ENCODE peak calls at places on chromosomes 16 and 17, in nine cellular contexts. K, T, P, I, S, E, B, W and R are unnamed samples.

GRCh38 chr16:3171181-3171854 is 16.7 kb upstream of the OR1F1 start:
- DNase-seq in W (no peak), P (peak; percentile 66), T (no peak), B (no peak), E (no peak), K (no peak), S (no peak), I (no peak), R (no peak)

GRCh38 chr17:14299261-14300093 is 1.4 kb upstream of the HS3ST3B1 start:
- DNase-seq in B (no peak), T (no peak), P (peak; percentile 54), K (peak; percentile 71), W (peak; percentile 36), S (no peak), E (no peak), I (peak; percentile 66), R (no peak)

GRCh38 chr16:87515475-87516330 is 22.9 kb upstream of the ZCCHC14 start:
- DNase-seq in I (no peak), B (no peak), T (no peak), P (no peak), K (no peak), S (no peak), E (no peak), W (no peak), R (no peak)

GRCh38 chr16:12028220-12028619 is 51.7 kb downstream of the SNX29 start:
- DNase-seq in P (no peak), T (no peak), K (no peak), B (no peak), S (no peak), E (no peak), W (no peak), I (no peak), R (no peak)

GRCh38 chr16:71358464-71359031 is at the start of gene CALB2:
- DNase-seq in E (peak; percentile 42), W (peak; percentile 50), K (peak; percentile 60), I (peak; percentile 43), T (no peak), S (peak; percentile 17), P (peak; percentile 74), B (peak; percentile 49), R (peak; percentile 77)

GRCh38 chr16:81641403-81642106 is 137.5 kb upstream of the PLCG2 start:
- DNase-seq in K (no peak), S (no peak), W (no peak), I (no peak), P (no peak), B (no peak), T (no peak), E (peak; percentile 58), R (no peak)

GRCh38 chr17:68344701-68345136 is 53.4 kb downstream of the ARSG start:
- DNase-seq in E (no peak), T (no peak), K (no peak), S (no peak), B (no peak), P (peak; percentile 39), W (no peak), I (no peak), R (peak; percentile 14)

GRCh38 chr16:80931985-80932720 is 74.5 kb downstream of the CMC2 start:
- DNase-seq in I (peak; percentile 64), S (peak; percentile 25), K (peak; percentile 70), P (peak; percentile 42), B (peak; percentile 8), W (peak; percentile 42), E (peak; percentile 52), T (no peak), R (peak; percentile 67)

GRCh38 chr17:16255481-16255901 is 38.5 kb downstream of the PIGL start:
- DNase-seq in T (no peak), E (no peak), P (no peak), B (no peak), S (no peak), W (peak; percentile 62), I (peak; percentile 57), K (no peak), R (peak; percentile 23)

GRCh38 chr16:78727536-78727935 is 628.1 kb downstream of the WWOX start:
- DNase-seq in W (no peak), B (no peak), E (no peak), S (no peak), T (no peak), I (no peak), P (no peak), K (no peak), R (no peak)

GRCh38 chr17:36482611-36483504 is 3.6 kb upstream of the ZNHIT3 start:
- DNase-seq in I (peak; percentile 71), B (no peak), P (peak; percentile 89), E (peak; percentile 55), S (peak; percentile 38), K (peak; percentile 83), W (peak; percentile 82), T (peak; percentile 38), R (peak; percentile 76)

GRCh38 chr16:89344314-89344828 is 126.9 kb downstream of the ZNF778 start:
- DNase-seq in I (no peak), K (no peak), E (peak; percentile 83), P (no peak), S (no peak), T (no peak), B (no peak), W (no peak), R (no peak)

GRCh38 chr17:16001498-16001897 is 1.9 kb downstream of the TTC19 start:
- DNase-seq in B (no peak), W (no peak), I (no peak), S (no peak), P (no peak), K (no peak), E (no peak), T (no peak), R (no peak)

GRCh38 chr17:14080847-14081251 is 11.5 kb downstream of the COX10 start:
- DNase-seq in S (peak; percentile 15), I (no peak), P (no peak), W (no peak), B (no peak), K (no peak), T (no peak), E (no peak), R (no peak)

GRCh38 chr17:51371732-51372151 is 111.4 kb downstream of the UTP18 start:
- DNase-seq in K (no peak), W (no peak), S (peak; percentile 62), B (no peak), T (no peak), I (peak; percentile 49), E (peak; percentile 67), P (peak; percentile 57), R (no peak)

GRCh38 chr17:21061158-21061835 is 18.5 kb upstream of the USP22 start:
- DNase-seq in I (no peak), S (no peak), B (no peak), P (no peak), T (no peak), K (no peak), W (no peak), E (no peak), R (no peak)

GRCh38 chr17:9086577-9086976 is 65.3 kb downstream of the NTN1 start:
- DNase-seq in P (no peak), S (no peak), E (no peak), K (no peak), W (no peak), B (no peak), I (no peak), T (no peak), R (no peak)

GRCh38 chr16:14418795-14419225 is 211.2 kb downstream of the PARN start:
- DNase-seq in K (no peak), W (no peak), P (no peak), S (no peak), B (no peak), E (no peak), T (no peak), I (no peak), R (no peak)

GRCh38 chr17:334974-335481 is 17.6 kb downstream of the RPH3AL start:
- DNase-seq in K (peak; percentile 44), S (no peak), B (no peak), I (no peak), T (no peak), P (no peak), E (no peak), W (no peak), R (no peak)

GRCh38 chr16:17835118-17835949 is 364.6 kb upstream of the XYLT1 start:
- DNase-seq in P (no peak), S (peak; percentile 12), E (no peak), B (no peak), K (no peak), T (no peak), I (no peak), W (no peak), R (no peak)

GRCh38 chr17:1643293-1643998 is 2.1 kb downstream of the SCARF1 start:
- DNase-seq in W (peak; percentile 76), T (no peak), K (peak; percentile 93), P (peak; percentile 55), E (no peak), I (no peak), B (no peak), S (no peak), R (no peak)

GRCh38 chr17:7109461-7110322 is 4.9 kb downstream of the ASGR2 start:
- DNase-seq in I (no peak), K (no peak), B (no peak), W (no peak), P (no peak), S (no peak), E (no peak), T (no peak), R (no peak)

GRCh38 chr16:46832757-46833464 is 1.9 kb upstream of the C16orf87 start:
- DNase-seq in T (no peak), E (no peak), I (no peak), W (no peak), S (no peak), P (no peak), B (no peak), K (no peak), R (no peak)

GRCh38 chr16:85615014-85615851 is 2.1 kb downstream of the GSE1 start:
- DNase-seq in B (no peak), S (no peak), E (no peak), P (peak; percentile 71), K (peak; percentile 92), T (no peak), I (no peak), W (peak; percentile 87), R (no peak)

GRCh38 chr16:841455-842060 is 41.0 kb upstream of the GNG13 start:
- DNase-seq in W (no peak), K (peak; percentile 27), S (no peak), I (no peak), T (no peak), E (no peak), P (no peak), B (no peak), R (no peak)